ENCODE peak calls at places on chromosomes 1 and 21, in ten cellular contexts. T, P, H, J, Q, U, Z, R, M and E are unnamed samples.

GRCh38 chr21:15005391-15005790 is 59.4 kb downstream of the NRIP1 start:
- DNase-seq in M (no peak), Q (no peak), T (no peak), H (peak), Z (peak), J (no peak), P (no peak), U (peak), R (peak), E (no peak)

GRCh38 chr1:68442822-68443556 is 6.8 kb downstream of the RPE65 start:
- DNase-seq in H (peak), J (no peak), R (peak), P (peak), Z (peak), U (peak), T (peak), M (peak), Q (no peak), E (no peak)

GRCh38 chr1:151539321-151540020 is 638 bp upstream of the TUFT1 start:
- DNase-seq in M (peak), R (peak), U (peak), J (peak), T (peak), Z (peak), P (peak), H (peak), Q (peak), E (peak)

GRCh38 chr1:181423301-181423918 is 59.9 kb upstream of the CACNA1E start:
- DNase-seq in P (peak), M (peak), Z (peak), R (peak), H (peak), U (peak), T (peak), Q (peak), J (peak), E (no peak)

GRCh38 chr1:79128726-79129125 is 122.2 kb upstream of the ADGRL4 start:
- DNase-seq in H (peak), R (no peak), Z (no peak), Q (no peak), U (no peak), M (no peak), P (no peak), J (no peak), T (no peak), E (no peak)

GRCh38 chr1:30868833-30869435 is 39.6 kb downstream of the SDC3 start:
- DNase-seq in Z (peak), U (no peak), J (no peak), H (no peak), R (no peak), T (no peak), Q (no peak), M (no peak), P (no peak), E (no peak)

GRCh38 chr1:116772648-116773045 is 18.4 kb downstream of the CD2 start:
- DNase-seq in T (no peak), P (no peak), H (no peak), R (no peak), Z (no peak), M (no peak), J (no peak), Q (no peak), U (no peak), E (no peak)

GRCh38 chr1:41504126-41505035 is 19.9 kb upstream of the EDN2 start:
- DNase-seq in M (no peak), P (no peak), J (no peak), Z (no peak), U (no peak), H (peak), Q (no peak), R (no peak), T (no peak), E (no peak)

GRCh38 chr1:9075023-9075422 is 5.6 kb upstream of the SLC2A5 start:
- DNase-seq in Q (no peak), Z (no peak), H (no peak), U (peak), R (no peak), P (no peak), M (no peak), T (peak), J (no peak), E (no peak)

GRCh38 chr1:116853680-116854191 is 56.0 kb upstream of the PTGFRN start:
- DNase-seq in R (peak), T (no peak), U (no peak), H (peak), M (no peak), P (peak), Z (no peak), Q (no peak), J (no peak), E (no peak)

GRCh38 chr1:71038942-71039341 is 8.7 kb downstream of the PTGER3 start:
- DNase-seq in M (no peak), H (no peak), Q (no peak), T (no peak), R (no peak), P (no peak), U (no peak), J (no peak), Z (no peak), E (no peak)

GRCh38 chr1:240149488-240150094 is 57.9 kb downstream of the FMN2 start:
- DNase-seq in R (peak), P (no peak), J (no peak), M (peak), T (peak), U (peak), Q (no peak), H (peak), Z (no peak), E (no peak)

GRCh38 chr1:206609229-206609991 is 2.9 kb downstream of the EIF2D start:
- DNase-seq in H (no peak), Q (no peak), R (no peak), J (no peak), P (no peak), T (no peak), Z (no peak), U (no peak), M (no peak), E (no peak)

GRCh38 chr21:32545948-32546441 is 39.3 kb downstream of the TCP10L start:
- DNase-seq in Z (no peak), P (no peak), Q (no peak), J (no peak), H (no peak), M (peak), T (no peak), R (no peak), U (no peak), E (no peak)

GRCh38 chr1:158972841-158973240 is 36.9 kb upstream of the IFI16 start:
- DNase-seq in Q (no peak), T (peak), R (peak), H (peak), U (peak), M (no peak), J (no peak), P (no peak), Z (no peak), E (no peak)

GRCh38 chr1:23799570-23800395 is 771 bp downstream of the GALE start:
- DNase-seq in T (no peak), Z (no peak), P (peak), M (peak), R (peak), U (peak), H (peak), Q (peak), J (peak), E (peak)

GRCh38 chr1:229147086-229147485 is 123.8 kb upstream of the RAB4A start:
- DNase-seq in M (no peak), Z (no peak), J (no peak), T (no peak), R (peak), P (no peak), U (no peak), H (no peak), Q (no peak), E (no peak)

GRCh38 chr1:232899278-232899677 is 51.1 kb upstream of the NTPCR start:
- DNase-seq in Z (no peak), P (no peak), U (no peak), Q (no peak), M (no peak), J (no peak), R (no peak), T (no peak), H (no peak), E (no peak)

GRCh38 chr1:233394860-233395717 is 67.6 kb downstream of the MAP3K21 start:
- DNase-seq in H (peak), M (peak), R (peak), U (peak), Z (peak), P (no peak), J (no peak), T (peak), Q (no peak), E (no peak)

GRCh38 chr1:234696986-234697385 is 87.0 kb upstream of the IRF2BP2 start:
- DNase-seq in P (no peak), M (no peak), T (no peak), Q (no peak), Z (no peak), J (no peak), U (no peak), R (no peak), H (peak), E (no peak)

GRCh38 chr1:154434346-154435075 is 29.4 kb downstream of the IL6R start:
- DNase-seq in R (no peak), H (peak), Z (no peak), M (peak), J (peak), Q (peak), P (peak), T (no peak), U (no peak), E (peak)

GRCh38 chr1:224181453-224181810 is 1.6 kb upstream of the DEGS1 start:
- DNase-seq in Q (no peak), T (no peak), R (no peak), M (no peak), Z (no peak), P (no peak), J (no peak), U (no peak), H (no peak), E (no peak)

GRCh38 chr1:29121951-29122661 is 1.6 kb downstream of the TMEM200B start:
- DNase-seq in T (no peak), Q (peak), P (no peak), J (peak), H (peak), U (no peak), Z (no peak), M (no peak), R (peak), E (peak)

GRCh38 chr1:153178922-153179321 is 24.3 kb upstream of the LELP1 start:
- DNase-seq in U (no peak), P (no peak), Q (no peak), J (no peak), Z (no peak), T (no peak), H (no peak), R (no peak), M (no peak), E (no peak)

GRCh38 chr1:17451731-17452130 is 12.3 kb upstream of the RCC2 start:
- DNase-seq in Q (no peak), P (no peak), U (no peak), H (no peak), R (no peak), J (no peak), T (no peak), M (no peak), Z (no peak), E (no peak)

GRCh38 chr21:40404319-40404906 is 442.5 kb downstream of the DSCAM start:
- DNase-seq in P (no peak), H (no peak), Q (no peak), U (no peak), Z (no peak), M (no peak), T (no peak), R (no peak), J (no peak), E (no peak)

GRCh38 chr1:6596886-6597776 is 5.5 kb downstream of the KLHL21 start:
- DNase-seq in Z (no peak), R (no peak), T (no peak), P (no peak), U (no peak), H (no peak), Q (no peak), J (no peak), M (no peak), E (no peak)

GRCh38 chr1:110485725-110486124 is 33.2 kb downstream of the KCNA10 start:
- DNase-seq in H (no peak), M (no peak), T (no peak), J (peak), U (no peak), P (no peak), Z (no peak), Q (peak), R (no peak), E (no peak)

GRCh38 chr1:223755432-223755792 is 43.1 kb downstream of the CAPN2 start:
- DNase-seq in H (no peak), R (no peak), J (no peak), Z (no peak), U (no peak), T (no peak), Q (no peak), P (no peak), M (no peak), E (no peak)

GRCh38 chr21:33388188-33388587 is 15.0 kb upstream of the IFNGR2 start:
- DNase-seq in Q (no peak), U (no peak), R (no peak), Z (no peak), J (no peak), M (no peak), T (no peak), H (no peak), P (no peak), E (no peak)

GRCh38 chr1:217090073-217090911 is 367.1 kb upstream of the ESRRG start:
- DNase-seq in T (no peak), H (no peak), U (no peak), P (no peak), M (no peak), J (no peak), Z (no peak), Q (peak), R (peak), E (peak)
- H3K27ac ChIP-seq in T (no peak), H (no peak), U (no peak), P (no peak), M (no peak), J (peak), Z (no peak), Q (peak), R (no peak), E (no peak)

GRCh38 chr1:149844096-149844495 is 55.3 kb upstream of the BOLA1 start:
- DNase-seq in M (no peak), R (peak), J (no peak), Z (no peak), H (peak), U (peak), T (peak), Q (no peak), P (no peak), E (no peak)
- H3K4me3 ChIP-seq in M (peak), R (peak), J (peak), Z (peak), H (peak), U (peak), T (peak), Q (peak), P (peak), E (peak)

GRCh38 chr1:89576016-89576415 is 51.4 kb downstream of the LRRC8B start:
- DNase-seq in Z (no peak), T (no peak), P (no peak), U (no peak), H (no peak), J (no peak), R (no peak), M (no peak), Q (no peak), E (no peak)
- H3K27ac ChIP-seq in Z (no peak), T (no peak), P (no peak), U (no peak), H (no peak), J (no peak), R (no peak), M (no peak), Q (no peak), E (no peak)

GRCh38 chr1:19465123-19465522 is 20.2 kb downstream of the CAPZB start:
- DNase-seq in Q (no peak), T (no peak), R (no peak), J (no peak), H (peak), P (no peak), Z (no peak), M (no peak), U (no peak), E (no peak)
- H3K4me3 ChIP-seq in Q (no peak), T (no peak), R (no peak), J (no peak), H (no peak), P (no peak), Z (no peak), M (no peak), U (peak), E (no peak)

DNA sequence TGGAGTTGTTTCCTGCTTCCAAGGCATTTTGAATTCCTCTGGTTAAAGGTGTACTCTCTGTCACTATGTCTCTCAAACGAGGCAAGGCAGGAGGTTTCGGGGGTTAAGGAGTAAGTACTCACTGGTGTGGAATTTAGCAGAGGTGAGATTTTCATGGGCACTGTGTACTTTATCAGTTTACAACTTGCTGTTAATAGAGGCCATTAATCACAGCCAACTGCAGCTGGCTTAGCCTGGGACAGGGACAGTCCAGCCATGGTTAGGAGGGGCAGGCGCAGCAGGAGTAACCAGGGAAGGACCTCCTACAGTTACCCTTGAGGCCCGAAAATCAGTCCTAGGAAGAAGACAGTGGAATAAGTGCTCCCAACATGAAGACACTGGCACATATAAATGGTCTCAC is 18.1 kb upstream of the TMEM9 start:
- DNase-seq in Z (no peak), J (no peak), M (no peak), Q (no peak), T (no peak), R (no peak), H (no peak), U (no peak), P (no peak), E (peak)
- H3K27ac ChIP-seq in Z (no peak), J (no peak), M (no peak), Q (no peak), T (no peak), R (no peak), H (no peak), U (no peak), P (no peak), E (peak)

GRCh38 chr21:16363563-16363962 is 633.8 kb downstream of the USP25 start:
- DNase-seq in Z (no peak), J (no peak), R (no peak), Q (no peak), U (no peak), H (no peak), M (no peak), P (no peak), T (no peak), E (no peak)

GRCh38 chr21:16370176-16370575 is 640.4 kb downstream of the USP25 start:
- DNase-seq in Z (no peak), M (no peak), J (no peak), H (no peak), Q (no peak), T (no peak), R (no peak), P (no peak), U (no peak), E (no peak)

DNA sequence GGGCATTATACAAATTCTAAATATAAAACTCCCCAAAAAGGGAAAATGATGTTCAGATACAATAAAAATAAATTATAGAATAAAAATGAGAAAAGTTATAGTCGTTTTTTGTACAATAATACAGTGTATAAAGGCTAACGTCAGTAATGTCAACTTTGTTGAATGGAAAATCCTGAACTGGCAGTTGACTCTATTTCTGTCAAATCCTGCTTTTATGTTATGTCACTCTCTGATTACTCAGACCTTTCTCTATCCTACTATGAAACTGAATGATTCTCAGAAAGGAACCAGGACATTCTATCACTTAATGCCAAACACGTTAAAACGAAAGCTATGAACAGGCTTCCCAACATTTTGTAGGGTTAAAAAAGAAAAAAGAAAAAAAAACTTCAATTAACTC is 636.4 kb downstream of the USP25 start:
- DNase-seq in P (no peak), J (no peak), Z (no peak), Q (no peak), M (no peak), T (no peak), H (no peak), U (no peak), R (no peak), E (no peak)
- H3K4me3 ChIP-seq in P (no peak), J (no peak), Z (no peak), Q (no peak), M (no peak), T (no peak), H (no peak), U (no peak), R (no peak), E (no peak)

DNA sequence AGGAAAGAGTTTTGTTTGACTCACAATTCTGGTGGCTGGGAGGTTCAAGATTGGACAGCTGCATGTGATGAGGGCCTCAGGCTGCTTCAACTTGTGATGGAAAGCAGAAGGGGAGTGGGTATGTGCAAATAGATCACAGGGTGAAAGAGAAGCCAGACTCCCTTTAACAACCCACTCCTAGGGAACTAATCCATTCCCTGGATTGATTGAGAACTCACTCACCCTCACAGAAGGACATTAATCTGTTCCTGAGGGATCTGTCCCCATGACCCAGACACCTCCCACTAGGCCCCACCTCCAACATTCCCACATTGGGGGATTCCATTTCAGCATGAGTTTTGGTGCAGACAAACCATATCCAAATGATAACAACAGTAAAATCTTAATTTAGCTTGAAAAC is 25.6 kb downstream of the UBE2T start:
- DNase-seq in T (no peak), Z (no peak), H (no peak), J (no peak), Q (no peak), U (no peak), M (no peak), P (no peak), R (no peak), E (no peak)
- H3K27ac ChIP-seq in T (no peak), Z (no peak), H (no peak), J (no peak), Q (no peak), U (no peak), M (no peak), P (no peak), R (no peak), E (no peak)

GRCh38 chr1:21392587-21393263 is 47.2 kb upstream of the NBPF3 start:
- DNase-seq in U (no peak), P (no peak), J (no peak), Z (no peak), M (no peak), H (no peak), T (no peak), Q (no peak), R (no peak), E (no peak)

GRCh38 chr1:21391497-21391896 is 48.4 kb upstream of the NBPF3 start:
- DNase-seq in J (no peak), P (no peak), U (no peak), R (no peak), Z (no peak), T (no peak), H (no peak), Q (no peak), M (no peak), E (no peak)

GRCh38 chr1:21397813-21398188 is 42.1 kb upstream of the NBPF3 start:
- DNase-seq in R (peak), Q (no peak), H (no peak), Z (peak), M (peak), P (no peak), U (peak), T (no peak), J (no peak), E (no peak)

DNA sequence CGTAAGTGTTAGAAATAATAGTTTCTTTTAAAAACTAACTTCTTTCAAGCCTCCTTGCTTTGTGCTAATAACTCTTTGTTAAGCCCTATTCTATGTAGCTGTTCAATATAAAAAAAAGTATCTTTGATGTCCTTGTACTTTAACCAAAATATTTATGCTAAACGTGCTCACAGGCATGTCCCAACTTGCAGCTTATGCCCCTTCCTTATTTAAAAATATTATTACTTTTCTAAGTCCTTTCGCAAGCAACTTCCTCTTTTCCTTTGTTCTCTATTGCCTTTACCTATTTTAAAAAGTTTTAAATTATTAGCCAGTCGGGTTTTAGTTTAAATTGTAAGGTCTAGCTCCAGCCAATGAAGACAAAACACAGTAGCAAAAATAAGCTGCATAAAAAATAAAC is 43.4 kb upstream of the NBPF3 start:
- DNase-seq in J (no peak), T (no peak), H (no peak), Z (no peak), M (no peak), U (no peak), R (no peak), Q (no peak), P (no peak), E (no peak)
- H3K4me3 ChIP-seq in J (no peak), T (no peak), H (no peak), Z (no peak), M (no peak), U (no peak), R (no peak), Q (no peak), P (no peak), E (no peak)

GRCh38 chr1:219741011-219741859 is 128.3 kb upstream of the ZC3H11B start:
- DNase-seq in J (no peak), U (no peak), T (no peak), R (no peak), Z (no peak), Q (no peak), M (no peak), H (no peak), P (no peak), E (no peak)
- H3K27ac ChIP-seq in J (peak), U (no peak), T (no peak), R (no peak), Z (no peak), Q (peak), M (no peak), H (no peak), P (no peak), E (no peak)

GRCh38 chr1:184583837-184584236 is 170.8 kb downstream of the EDEM3 start:
- DNase-seq in U (no peak), M (no peak), Q (no peak), T (no peak), P (no peak), J (no peak), Z (no peak), R (peak), H (peak), E (no peak)
- H3K4me3 ChIP-seq in U (no peak), M (no peak), Q (no peak), T (no peak), P (no peak), J (no peak), Z (no peak), R (no peak), H (no peak), E (no peak)